ENCODE peak calls at places on chromosomes 3 and 15, in five cellular contexts. K, C, I, D and S are unnamed samples.

GRCh38 chr3:125236331-125236903 is 23.9 kb upstream of the SLC12A8 start:
- DNase-seq in K (no peak), C (no peak), I (no peak), D (no peak), S (no peak)

GRCh38 chr15:78110916-78111475 is 18.6 kb downstream of the SH2D7 start:
- DNase-seq in K (no peak), C (no peak), I (no peak), D (no peak), S (no peak)

GRCh38 chr3:144403040-144403457 is 431.4 kb downstream of the DIPK2A start:
- DNase-seq in K (no peak), C (no peak), I (no peak), D (no peak), S (no peak)

GRCh38 chr3:31445701-31446100 is 87.0 kb upstream of the STT3B start:
- DNase-seq in K (no peak), C (no peak), I (no peak), D (no peak), S (no peak)

GRCh38 chr3:18443670-18444596 is 18.8 kb upstream of the SATB1 start:
- DNase-seq in K (no peak), C (no peak), I (peak), D (no peak), S (no peak)

GRCh38 chr3:178223876-178224275 is 312.4 kb upstream of the KCNMB2 start:
- DNase-seq in K (no peak), C (no peak), I (no peak), D (no peak), S (no peak)

GRCh38 chr15:89371145-89372044 is 36.8 kb upstream of the POLG start:
- DNase-seq in K (no peak), C (no peak), I (peak), D (no peak), S (no peak)

GRCh38 chr3:24502690-24503089 is 8.0 kb upstream of the THRB start:
- DNase-seq in K (no peak), C (peak), I (no peak), D (no peak), S (no peak)

GRCh38 chr3:42515391-42515916 is 13.0 kb downstream of the VIPR1 start:
- DNase-seq in K (no peak), C (no peak), I (no peak), D (no peak), S (no peak)

GRCh38 chr3:42024578-42025387 is 62.9 kb upstream of the ULK4 start:
- DNase-seq in K (no peak), C (no peak), I (no peak), D (no peak), S (no peak)

GRCh38 chr3:183073839-183074615 is 25.3 kb downstream of the MCCC1 start:
- DNase-seq in K (no peak), C (peak), I (no peak), D (no peak), S (peak)

GRCh38 chr3:26625187-26625586 is 2.6 kb downstream of the LRRC3B start:
- DNase-seq in K (no peak), C (no peak), I (peak), D (no peak), S (no peak)

GRCh38 chr15:90208372-90208771 is 7.2 kb downstream of the SEMA4B start:
- DNase-seq in K (no peak), C (no peak), I (no peak), D (no peak), S (no peak)

GRCh38 chr3:170062769-170063168 is 25.0 kb downstream of the GPR160 start:
- DNase-seq in K (no peak), C (no peak), I (peak), D (no peak), S (no peak)

GRCh38 chr3:158339638-158340037 is 229.7 kb downstream of the RSRC1 start:
- DNase-seq in K (no peak), C (no peak), I (no peak), D (no peak), S (no peak)

GRCh38 chr3:178517665-178518366 is 18.4 kb upstream of the KCNMB2 start:
- DNase-seq in K (no peak), C (no peak), I (no peak), D (no peak), S (no peak)

GRCh38 chr3:197076446-197076845 is 46.8 kb upstream of the MELTF start:
- DNase-seq in K (no peak), C (no peak), I (no peak), D (no peak), S (no peak)

GRCh38 chr3:10224794-10225660 is 23.2 kb upstream of the TATDN2 start:
- DNase-seq in K (no peak), C (peak), I (peak), D (peak), S (peak)

GRCh38 chr3:186626254-186626847 is 13.5 kb downstream of the AHSG start:
- DNase-seq in K (no peak), C (peak), I (no peak), D (no peak), S (no peak)

GRCh38 chr3:35966629-35967464 is 327.5 kb downstream of the ARPP21 start:
- DNase-seq in K (no peak), C (no peak), I (no peak), D (no peak), S (no peak)

GRCh38 chr15:48682949-48683651 is 37.6 kb upstream of the FBN1 start:
- DNase-seq in K (no peak), C (no peak), I (no peak), D (peak), S (no peak)

GRCh38 chr3:52088445-52089367 is 32.3 kb upstream of the DUSP7 start:
- DNase-seq in K (no peak), C (peak), I (no peak), D (peak), S (no peak)

GRCh38 chr3:106119691-106120090 is 250.9 kb upstream of the CBLB start:
- DNase-seq in K (no peak), C (no peak), I (no peak), D (no peak), S (no peak)

GRCh38 chr3:8734137-8734878 is 706 bp downstream of the CAV3 start:
- DNase-seq in K (no peak), C (no peak), I (no peak), D (no peak), S (no peak)

GRCh38 chr15:67190326-67190725 is 64.1 kb downstream of the AAGAB start:
- DNase-seq in K (no peak), C (no peak), I (peak), D (no peak), S (no peak)

GRCh38 chr3:181773921-181774320 is 62.2 kb downstream of the SOX2 start:
- DNase-seq in K (no peak), C (no peak), I (no peak), D (no peak), S (no peak)

GRCh38 chr15:62739507-62739906 is 303.0 kb upstream of the TPM1 start:
- DNase-seq in K (no peak), C (no peak), I (no peak), D (no peak), S (no peak)

GRCh38 chr15:58269455-58270414 is 131.6 kb downstream of the AQP9 start:
- DNase-seq in K (peak), C (peak), I (no peak), D (peak), S (peak)

GRCh38 chr3:77084511-77084910 is 44.6 kb downstream of the ROBO2 start:
- DNase-seq in K (no peak), C (no peak), I (no peak), D (no peak), S (no peak)

GRCh38 chr15:38389924-38390542 is 63.9 kb upstream of the FAM98B start:
- DNase-seq in K (peak), C (peak), I (peak), D (peak), S (peak)

GRCh38 chr15:90869601-90870353 is 1.4 kb downstream of the FURIN start:
- DNase-seq in K (no peak), C (peak), I (no peak), D (no peak), S (peak)

DNA sequence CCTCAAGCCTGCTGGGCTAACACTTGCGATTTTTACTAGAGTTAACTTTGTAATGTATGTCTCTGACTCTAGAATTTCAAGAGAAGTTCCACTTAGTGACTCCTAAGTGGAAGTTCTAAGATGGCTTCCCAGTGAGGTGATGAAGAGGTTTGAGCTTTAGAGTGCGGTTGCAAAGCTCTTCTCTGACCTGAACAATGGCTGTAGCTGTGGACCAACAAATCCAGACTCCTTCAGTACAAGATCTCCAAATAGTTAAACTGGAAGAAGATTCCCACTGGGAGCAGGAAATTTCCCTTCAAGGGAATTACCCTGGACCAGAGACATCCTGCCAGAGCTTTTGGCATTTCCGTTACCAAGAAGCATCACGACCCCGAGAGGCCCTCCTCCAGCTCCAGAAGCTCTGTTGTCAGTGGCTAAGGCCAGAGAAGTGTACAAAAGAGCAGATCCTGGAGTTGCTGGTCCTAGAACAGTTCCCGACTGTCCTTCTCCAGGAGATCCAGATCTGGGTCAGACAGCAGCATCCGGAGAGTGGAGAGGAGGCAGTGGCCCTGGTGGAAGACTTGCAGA is 22.3 kb downstream of the WDR73 start:
- DNase-seq in K (no peak), C (peak), I (no peak), D (peak), S (no peak)
- TF ChIP-seq CEBPB in K (no peak), C (no peak), I (no peak), D (no peak), S (no peak)

DNA sequence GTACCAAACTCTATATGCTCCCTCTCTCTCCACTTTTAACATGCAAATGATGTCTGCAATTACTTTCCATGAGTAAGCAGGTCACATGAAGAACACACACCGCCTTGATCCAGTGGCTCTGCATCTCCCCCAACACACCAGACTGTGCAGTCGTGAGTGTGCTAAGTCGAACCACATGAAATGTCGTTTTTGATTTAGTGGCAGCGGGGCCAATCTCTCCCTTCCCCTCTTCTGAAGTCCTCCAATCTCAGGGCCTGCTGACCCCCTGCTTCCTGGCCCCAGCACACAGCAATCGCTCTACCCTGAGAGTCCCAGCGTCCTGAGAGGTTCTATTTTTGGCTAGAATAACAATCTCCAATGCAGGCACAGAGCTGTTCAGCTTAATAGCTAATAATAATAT is 312.5 kb downstream of the SHQ1 start:
- DNase-seq in K (no peak), C (no peak), I (no peak), D (no peak), S (no peak)
- TF ChIP-seq YY1 in K (no peak), C (no peak), I (no peak), D (no peak), S (no peak)

GRCh38 chr15:68335655-68336054 is 58.1 kb downstream of the FEM1B start:
- DNase-seq in K (no peak), C (no peak), I (no peak), D (no peak), S (no peak)

GRCh38 chr15:68334661-68335124 is 57.1 kb downstream of the FEM1B start:
- DNase-seq in K (no peak), C (no peak), I (no peak), D (no peak), S (no peak)

GRCh38 chr15:68339481-68339880 is 61.9 kb downstream of the FEM1B start:
- DNase-seq in K (no peak), C (no peak), I (no peak), D (no peak), S (no peak)

GRCh38 chr15:68335251-68335650 is 57.7 kb downstream of the FEM1B start:
- DNase-seq in K (no peak), C (no peak), I (no peak), D (no peak), S (no peak)

GRCh38 chr15:68337826-68338225 is 60.3 kb downstream of the FEM1B start:
- DNase-seq in K (no peak), C (no peak), I (no peak), D (no peak), S (no peak)
- TF ChIP-seq MAX in K (no peak), C (no peak), I (no peak), D (no peak), S (no peak)

GRCh38 chr3:195907730-195908438 is 467 bp downstream of the TNK2 start:
- DNase-seq in K (peak), C (peak), I (no peak), D (no peak), S (no peak)

GRCh38 chr3:195909645-195910498 is 1.5 kb upstream of the TNK2 start:
- DNase-seq in K (no peak), C (peak), I (peak), D (peak), S (peak)

GRCh38 chr3:195908439-195909293 is at the start of gene TNK2:
- DNase-seq in K (no peak), C (peak), I (peak), D (no peak), S (no peak)

GRCh38 chr3:195910499-195910845 is 2.1 kb upstream of the TNK2 start:
- DNase-seq in K (no peak), C (no peak), I (no peak), D (no peak), S (no peak)

DNA sequence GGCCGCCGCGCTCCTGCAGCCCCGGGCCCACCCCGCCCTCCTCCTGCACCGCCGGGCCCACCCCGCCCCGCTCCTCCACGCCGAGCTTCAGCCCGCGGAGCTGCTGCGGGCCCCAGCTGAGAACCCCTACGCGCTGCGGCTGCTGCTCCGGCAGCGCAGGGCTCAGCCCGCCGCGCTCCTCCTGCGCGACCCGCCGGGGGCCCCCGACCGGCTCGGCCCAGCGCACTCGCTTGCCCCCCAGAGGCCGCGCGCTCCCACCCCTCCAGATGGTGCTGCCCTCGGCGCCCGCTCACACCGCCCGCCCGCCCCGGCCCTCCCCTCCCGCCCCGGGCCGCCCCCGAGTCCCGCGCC is 918 bp upstream of the TNK2 start:
- DNase-seq in K (no peak), C (no peak), I (peak), D (no peak), S (no peak)
- TF ChIP-seq CEBPB in K (no peak), C (no peak), I (no peak), D (no peak), S (no peak)

DNA sequence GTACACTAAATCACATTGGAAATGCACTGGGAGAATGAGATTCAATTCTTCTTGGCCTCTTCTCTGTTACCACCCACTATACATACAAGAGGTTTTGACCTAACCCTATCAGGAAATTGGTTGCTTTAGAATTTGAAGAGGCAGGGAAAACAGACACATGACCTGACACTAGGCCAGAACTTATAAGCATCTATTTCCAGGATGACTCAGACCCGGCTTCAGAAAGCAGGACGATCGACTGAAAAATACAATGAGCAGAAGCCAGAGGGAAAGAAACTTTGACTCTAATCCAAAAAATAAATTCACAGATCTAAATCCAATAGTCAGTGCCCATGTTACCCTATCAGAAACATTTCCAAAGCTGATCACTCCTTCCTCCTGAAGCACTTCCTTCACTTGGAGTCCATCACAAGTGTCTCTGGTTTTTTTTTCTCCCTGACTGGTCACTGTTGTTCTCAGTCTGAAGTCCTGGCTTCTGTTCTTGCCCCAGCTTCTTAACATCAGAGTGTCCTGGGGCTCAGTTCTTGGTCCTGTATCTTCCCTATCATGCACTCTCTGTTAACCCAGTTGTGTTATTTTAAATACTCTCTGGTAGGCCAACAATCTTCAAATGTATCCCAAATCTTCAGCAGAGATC is 133.6 kb downstream of the P2RY1 start:
- DNase-seq in K (no peak), C (peak), I (no peak), D (no peak), S (no peak)
- TF ChIP-seq YY1 in K (no peak), C (no peak), I (no peak), D (no peak), S (no peak)

DNA sequence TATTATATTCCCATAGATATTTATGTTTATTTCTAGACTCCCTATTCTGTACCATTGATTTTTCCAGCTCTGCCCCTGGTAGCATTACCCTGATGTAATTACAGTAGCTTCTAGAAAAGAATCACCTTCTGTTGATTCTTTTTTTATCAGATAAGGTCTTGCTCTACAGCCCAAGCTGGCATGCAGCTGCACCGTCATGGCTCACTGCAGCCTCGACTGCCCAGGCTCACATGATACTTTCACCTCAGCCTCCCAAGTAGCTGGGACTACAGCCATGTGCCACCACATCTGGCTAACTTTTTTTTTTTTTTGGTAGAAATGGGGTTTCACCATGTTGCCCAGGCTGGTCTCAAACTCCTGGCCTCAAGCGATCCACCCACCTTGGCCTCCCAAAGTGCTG is 41.8 kb downstream of the SLC24A1 start:
- DNase-seq in K (peak), C (no peak), I (no peak), D (no peak), S (no peak)
- TF ChIP-seq MAX in K (no peak), C (no peak), I (no peak), D (no peak), S (no peak)

GRCh38 chr3:175670572-175670971 is 811.4 kb downstream of the NAALADL2 start:
- DNase-seq in K (no peak), C (no peak), I (no peak), D (no peak), S (no peak)

GRCh38 chr3:175668300-175668699 is 809.2 kb downstream of the NAALADL2 start:
- DNase-seq in K (no peak), C (no peak), I (no peak), D (no peak), S (no peak)

GRCh38 chr3:175672119-175672689 is 813.1 kb downstream of the NAALADL2 start:
- DNase-seq in K (no peak), C (no peak), I (no peak), D (no peak), S (no peak)
- TF ChIP-seq CEBPB in K (no peak), C (no peak), I (no peak), D (no peak), S (no peak)

GRCh38 chr3:128703561-128703960 is 22.4 kb upstream of the RAB7A start:
- DNase-seq in K (no peak), C (no peak), I (no peak), D (no peak), S (no peak)
- TF ChIP-seq YY1 in K (no peak), C (no peak), I (no peak), D (no peak), S (no peak)